ENCODE peak calls at places on chromosomes 1 and 21, in six cellular contexts. O is mucosa of gallbladder, J is fibroblast of lung, S is fibroblast of pulmonary artery, D is GM04504, P is T-helper 2 cell. A is an unnamed sample.

GRCh38 chr1:110548381-110548780 is 29.4 kb upstream of the KCNA10 start:
- DNase-seq in J (no peak), S (peak), D (no peak), P (no peak), O (no peak), A (no peak)

GRCh38 chr1:202017385-202018225 is 7.2 kb downstream of the ELF3 start:
- DNase-seq in J (no peak), P (no peak), D (no peak), O (peak), S (no peak), A (no peak)

GRCh38 chr1:217617120-217617519 is 13.8 kb downstream of the GPATCH2 start:
- DNase-seq in P (no peak), D (no peak), O (no peak), S (no peak), J (no peak), A (no peak)

GRCh38 chr1:227869851-227870305 is 54.4 kb downstream of the PRSS38 start:
- DNase-seq in O (no peak), P (no peak), J (no peak), D (peak), S (no peak), A (peak)

GRCh38 chr1:238823416-238823815 is 563.0 kb upstream of the CHRM3 start:
- DNase-seq in O (no peak), J (no peak), D (no peak), S (no peak), P (no peak), A (no peak)

GRCh38 chr1:78102082-78102481 is 56.3 kb downstream of the GIPC2 start:
- DNase-seq in O (no peak), S (peak), J (peak), P (no peak), D (peak), A (no peak)

GRCh38 chr1:232248276-232248803 is 381.6 kb downstream of the SIPA1L2 start:
- DNase-seq in D (no peak), J (no peak), O (no peak), P (no peak), S (no peak), A (no peak)

GRCh38 chr1:204369006-204369726 is 9.4 kb upstream of the PLEKHA6 start:
- DNase-seq in J (no peak), D (no peak), O (no peak), P (no peak), S (no peak), A (no peak)

GRCh38 chr1:18572022-18572920 is 58.4 kb upstream of the PAX7 start:
- DNase-seq in O (no peak), J (no peak), P (no peak), S (no peak), D (no peak), A (no peak)

GRCh38 chr1:183841950-183842816 is 37.3 kb downstream of the RGL1 start:
- DNase-seq in P (peak), J (peak), D (peak), O (peak), S (peak), A (peak)

GRCh38 chr1:61330018-61330417 is 247.7 kb downstream of the NFIA start:
- DNase-seq in D (no peak), J (no peak), S (no peak), P (no peak), O (no peak), A (no peak)

GRCh38 chr21:43726686-43727570 is 8.0 kb downstream of the PDXK start:
- DNase-seq in D (no peak), J (no peak), S (no peak), O (no peak), P (no peak), A (no peak)

A was measured in activated CD4-positive, alpha-beta memory T cell treated with anti-CD3 and anti-CD28 coated beads, Interleukin-2, amount 10 ng/mL, durations not matched to agents 7 days and 5 days.